ENCODE peak calls at places on chromosomes 5 and 9, in four cellular contexts. V is activated naive CD4-positive, alpha-beta T cell treated with anti-CD3 and anti-CD28 coated beads for 36 hours; O is hepatocyte; F is tibial artery. Z is an unnamed sample.
A peak's percentile ranks its signal among the peaks of the same experiment; 100 is the strongest.

GRCh38 chr5:14893351-14893750 is 21.8 kb upstream of the ANKH start:
- DNase-seq in V (no peak), O (peak; percentile 27), F (no peak), Z (no peak)

GRCh38 chr9:99824378-99825157 is 2.9 kb downstream of the NR4A3 start:
- DNase-seq in V (peak; percentile 81), O (peak; percentile 58), F (no peak), Z (peak; percentile 71)

GRCh38 chr5:159469496-159470370 is 139.4 kb upstream of the IL12B start:
- DNase-seq in V (peak; percentile 15), O (no peak), F (no peak), Z (no peak)

GRCh38 chr9:105901514-105902109 is 207.3 kb downstream of the TMEM38B start:
- DNase-seq in V (no peak), O (peak; percentile 87), F (no peak), Z (peak; percentile 47)

GRCh38 chr5:176389114-176389768 is 690 bp downstream of the HIGD2A start:
- DNase-seq in V (no peak), O (no peak), F (no peak), Z (no peak)

GRCh38 chr9:91740713-91741112 is 209.3 kb downstream of the ROR2 start:
- DNase-seq in V (no peak), O (peak; percentile 37), F (no peak), Z (peak; percentile 73)

GRCh38 chr5:152376871-152377270 is 28.2 kb downstream of the NMUR2 start:
- DNase-seq in V (no peak), O (no peak), F (no peak), Z (no peak)

GRCh38 chr5:172837640-172838039 is 3.6 kb downstream of the ERGIC1 start:
- DNase-seq in V (peak; percentile 64), O (peak; percentile 65), F (no peak), Z (no peak)

GRCh38 chr5:33046091-33046490 is 335.0 kb downstream of the NPR3 start:
- DNase-seq in V (no peak), O (no peak), F (no peak), Z (no peak)

Z was measured in ovary.